ENCODE peak calls at places on chromosomes 3 and 15, in four cellular contexts. C, B, W and L are unnamed samples.

GRCh38 chr3:61903931-61904657 is 342.7 kb downstream of the PTPRG start:
- DNase-seq in W (peak), B (no peak), C (no peak), L (peak)

GRCh38 chr3:15606434-15606891 is 4.9 kb downstream of the BTD start:
- DNase-seq in B (no peak), W (peak), C (no peak), L (no peak)

GRCh38 chr15:29067949-29068348 is 182.2 kb downstream of the APBA2 start:
- DNase-seq in B (no peak), C (no peak), W (no peak), L (no peak)

GRCh38 chr15:36527512-36528162 is 51.8 kb upstream of the CDIN1 start:
- DNase-seq in W (peak), C (no peak), B (peak), L (no peak)

GRCh38 chr3:139944256-139944910 is 9.4 kb downstream of the CLSTN2 start:
- DNase-seq in C (no peak), W (no peak), B (no peak), L (no peak)

GRCh38 chr3:160879859-160880258 is 123.8 kb downstream of the PPM1L start:
- DNase-seq in B (no peak), C (no peak), W (no peak), L (no peak)

GRCh38 chr15:95559875-95560394 is 770.6 kb upstream of the NR2F2 start:
- DNase-seq in W (peak), B (no peak), C (peak), L (peak)

GRCh38 chr3:150913174-150913922 is 8.1 kb upstream of the MINDY4B start:
- DNase-seq in C (no peak), B (no peak), W (peak), L (no peak)

GRCh38 chr3:123149525-123149924 is 52.2 kb upstream of the SEC22A start:
- DNase-seq in B (no peak), C (no peak), W (no peak), L (no peak)

GRCh38 chr3:39191103-39191502 is 1.3 kb downstream of the XIRP1 start:
- DNase-seq in B (no peak), C (no peak), W (no peak), L (peak)

GRCh38 chr15:70514236-70514635 is 249.1 kb downstream of the UACA start:
- DNase-seq in W (no peak), B (no peak), C (no peak), L (no peak)

GRCh38 chr15:93929375-93930094 is 301.8 kb upstream of the MCTP2 start:
- DNase-seq in W (peak), C (peak), B (peak), L (peak)

GRCh38 chr3:100993309-100993708 is at the start of gene ABI3BP:
- DNase-seq in C (no peak), B (no peak), W (peak), L (peak)

GRCh38 chr3:70861855-70862254 is 549.4 kb upstream of the MDFIC2 start:
- DNase-seq in B (no peak), W (peak), C (no peak), L (peak)

GRCh38 chr3:36792342-36792741 is 28.0 kb upstream of the DCLK3 start:
- DNase-seq in B (peak), W (peak), C (no peak), L (peak)

GRCh38 chr15:48149858-48150257 is 28.2 kb downstream of the MYEF2 start:
- DNase-seq in C (no peak), W (peak), B (peak), L (peak)

GRCh38 chr15:34336947-34337556 is 529 bp downstream of the SLC12A6 start:
- DNase-seq in W (peak), C (no peak), B (peak), L (peak)

GRCh38 chr3:141328286-141329166 is 39.8 kb upstream of the ZBTB38 start:
- DNase-seq in W (no peak), C (no peak), B (no peak), L (no peak)

GRCh38 chr3:134332344-134332743 is 41.9 kb downstream of the AMOTL2 start:
- DNase-seq in W (no peak), C (no peak), B (no peak), L (no peak)

GRCh38 chr3:30471076-30471475 is 135.3 kb upstream of the TGFBR2 start:
- DNase-seq in C (peak), B (no peak), W (peak), L (peak)

GRCh38 chr15:31387101-31387482 is 60.5 kb downstream of the KLF13 start:
- DNase-seq in W (peak), C (no peak), B (no peak), L (peak)

GRCh38 chr3:176920806-176921205 is 276.5 kb downstream of the TBL1XR1 start:
- DNase-seq in C (no peak), B (no peak), W (no peak), L (no peak)